ENCODE peak calls at places on chromosome 4, in nine cellular contexts. O is CD4-positive, alpha-beta memory T cell; D is fibroblast of lung; K is Caco-2; V is smooth muscle cell of the brain vasculature; U is anterior cingulate cortex; T is mesothelial cell of epicardium; S is NCI-H2081; E is GM12865. Z is an unnamed sample.

GRCh38 chr4:86640469-86640868 is 46.4 kb downstream of the PTPN13 start:
- DNase-seq in E (no peak), O (no peak), S (no peak), D (peak), V (no peak), U (no peak), K (no peak), T (no peak), Z (no peak)

GRCh38 chr4:88138561-88138960 is 19.9 kb downstream of the ABCG2 start:
- DNase-seq in E (no peak), D (peak), V (no peak), K (no peak), T (no peak), U (no peak), O (no peak), S (no peak), Z (no peak)

GRCh38 chr4:16123356-16124084 is 39.7 kb upstream of the PROM1 start:
- DNase-seq in U (no peak), E (no peak), O (no peak), T (no peak), V (no peak), S (peak), K (no peak), D (no peak), Z (no peak)

GRCh38 chr4:156169861-156170260 is 216.2 kb upstream of the CTSO start:
- DNase-seq in V (no peak), T (no peak), K (no peak), S (peak), E (no peak), U (no peak), O (no peak), D (peak), Z (no peak)

GRCh38 chr4:16227462-16227868 is 1.2 kb upstream of the TAPT1 start:
- DNase-seq in V (no peak), O (peak), K (no peak), T (no peak), S (peak), D (peak), E (peak), U (no peak), Z (no peak)

GRCh38 chr4:40750461-40751258 is 905 bp downstream of the NSUN7 start:
- DNase-seq in O (no peak), V (no peak), U (no peak), E (no peak), T (no peak), K (peak), S (peak), D (peak), Z (no peak)

GRCh38 chr4:89482248-89482647 is 174.6 kb upstream of the GPRIN3 start:
- DNase-seq in V (no peak), K (peak), D (peak), U (no peak), S (peak), T (no peak), E (peak), O (no peak), Z (peak)

GRCh38 chr4:144611850-144612249 is 34.1 kb upstream of the HHIP start:
- DNase-seq in O (no peak), T (no peak), S (no peak), V (no peak), E (peak), K (no peak), U (peak), D (no peak), Z (no peak)

GRCh38 chr4:137448402-137448801 is 83.9 kb downstream of the PCDH18 start:
- DNase-seq in O (no peak), E (no peak), T (no peak), V (no peak), K (no peak), D (no peak), U (no peak), S (no peak), Z (no peak)

GRCh38 chr4:173046818-173047217 is 121.8 kb upstream of the GALNT7 start:
- DNase-seq in K (no peak), U (no peak), O (no peak), E (no peak), S (peak), D (peak), V (no peak), T (no peak), Z (no peak)